ENCODE peak calls at places on chromosomes 4 and X, in six cellular contexts. H is G401; F is EL; S is GM10248; V is activated effector memory CD4-positive, alpha-beta T cell treated with anti-CD3 and anti-CD28 coated beads, Interleukin-2, amount 50 U/mL, for 16 hours; K is AG08395. T is an unnamed sample.

GRCh38 chr4:95023110-95023509 is 265.4 kb downstream of the BMPR1B start:
- DNase-seq in V (no peak), S (no peak), K (no peak), F (no peak), H (no peak), T (no peak)

GRCh38 chr4:133148690-133149363 is at the start of gene PCDH10:
- DNase-seq in K (peak), F (peak), H (peak), S (peak), V (no peak), T (no peak)

GRCh38 chr4:74886490-74886889 is 46.4 kb upstream of the PARM1 start:
- DNase-seq in K (no peak), V (no peak), S (no peak), H (no peak), F (peak), T (no peak)

GRCh38 chr4:38867478-38868054 is at the start of gene FAM114A1:
- DNase-seq in V (peak), H (no peak), S (peak), K (peak), F (peak), T (peak)

GRCh38 chr4:149108626-149109025 is 666.4 kb upstream of the NR3C2 start:
- DNase-seq in V (no peak), K (peak), S (no peak), F (peak), H (no peak), T (no peak)

GRCh38 chrX:7586126-7586525 is 256.8 kb upstream of the VCX start:
- DNase-seq in S (peak), V (no peak), K (peak), F (peak), H (peak), T (peak)

GRCh38 chr4:143482753-143483362 is 30.6 kb upstream of the SMARCA5 start:
- DNase-seq in H (peak), K (peak), F (peak), S (peak), V (no peak), T (peak)

GRCh38 chr4:41028392-41029076 is 185.8 kb downstream of the APBB2 start:
- DNase-seq in S (no peak), F (no peak), H (no peak), K (no peak), V (no peak), T (peak)

GRCh38 chrX:153029875-153030274 is 26.4 kb upstream of the PNMA3 start:
- DNase-seq in F (no peak), H (no peak), V (no peak), K (no peak), S (no peak), T (no peak)

GRCh38 chrX:130834149-130834548 is 68.9 kb downstream of the ENOX2 start:
- DNase-seq in H (no peak), S (no peak), F (no peak), K (no peak), V (no peak), T (no peak)

T was measured in GM12865.